ENCODE peak calls at places on chromosomes 3 and 15, in five cellular contexts. L is body of pancreas, E is transverse colon, V is ovary, N is breast epithelium. J is an unnamed sample.

GRCh38 chr3:159872374-159873109 is 116.1 kb upstream of the IL12A start:
- DNase-seq in L (no peak), E (no peak), V (no peak), N (no peak), J (no peak)

GRCh38 chr3:114839476-114839875 is 307.6 kb downstream of the ZBTB20 start:
- DNase-seq in L (no peak), E (no peak), V (no peak), N (no peak), J (no peak)

GRCh38 chr3:127690106-127690505 is 17.4 kb downstream of the ABTB1 start:
- DNase-seq in L (no peak), E (no peak), V (no peak), N (no peak), J (peak)

GRCh38 chr3:156599061-156599460 is 44.1 kb upstream of the SSR3 start:
- DNase-seq in L (no peak), E (no peak), V (no peak), N (no peak), J (no peak)

GRCh38 chr15:70792171-70792573 is 28.8 kb upstream of the UACA start:
- DNase-seq in L (no peak), E (no peak), V (no peak), N (no peak), J (no peak)

GRCh38 chr15:90301901-90302300 is 36.4 kb downstream of the NGRN start:
- DNase-seq in L (no peak), E (no peak), V (no peak), N (no peak), J (no peak)

GRCh38 chr3:17340693-17341092 is 401.7 kb downstream of the TBC1D5 start:
- DNase-seq in L (no peak), E (no peak), V (no peak), N (no peak), J (no peak)

GRCh38 chr3:140920029-140920428 is 21.6 kb upstream of the SLC25A36 start:
- DNase-seq in L (no peak), E (no peak), V (no peak), N (no peak), J (no peak)

GRCh38 chr3:116939091-116939490 is 229.5 kb downstream of the TUSC7 start:
- DNase-seq in L (no peak), E (peak), V (no peak), N (no peak), J (no peak)

GRCh38 chr3:198107840-198108734 is 148.1 kb downstream of the LMLN start:
- DNase-seq in L (no peak), E (no peak), V (no peak), N (no peak), J (no peak)

GRCh38 chr3:108804437-108804836 is 18.1 kb upstream of the TRAT1 start:
- DNase-seq in L (no peak), E (no peak), V (no peak), N (no peak), J (no peak)

GRCh38 chr3:113747719-113748046 is 848 bp downstream of the ATP6V1A start:
- DNase-seq in L (no peak), E (no peak), V (no peak), N (no peak), J (no peak)

GRCh38 chr3:78887029-78887428 is 880.8 kb downstream of the ROBO1 start:
- DNase-seq in L (no peak), E (no peak), V (no peak), N (no peak), J (no peak)

GRCh38 chr3:29346828-29347227 is 66.0 kb downstream of the RBMS3 start:
- DNase-seq in L (no peak), E (no peak), V (no peak), N (no peak), J (no peak)

GRCh38 chr3:175433026-175433668 is 574.0 kb downstream of the NAALADL2 start:
- DNase-seq in L (no peak), E (no peak), V (no peak), N (no peak), J (no peak)

GRCh38 chr3:127722928-127723603 is 50.3 kb downstream of the ABTB1 start:
- DNase-seq in L (no peak), E (no peak), V (no peak), N (no peak), J (peak)

GRCh38 chr15:51714162-51714561 is 23.3 kb downstream of the LYSMD2 start:
- DNase-seq in L (no peak), E (no peak), V (no peak), N (no peak), J (no peak)

GRCh38 chr3:129230311-129231019 is 18.9 kb upstream of the COPG1 start:
- DNase-seq in L (no peak), E (no peak), V (no peak), N (no peak), J (peak)

GRCh38 chr3:23183114-23183513 is 20.0 kb upstream of the UBE2E2 start:
- DNase-seq in L (no peak), E (no peak), V (no peak), N (no peak), J (no peak)

GRCh38 chr15:52098328-52098727 is 14.2 kb downstream of the BCL2L10 start:
- DNase-seq in L (no peak), E (no peak), V (no peak), N (no peak), J (no peak)

GRCh38 chr3:183857863-183858262 is 26.8 kb downstream of the PARL start:
- DNase-seq in L (no peak), E (no peak), V (no peak), N (no peak), J (no peak)

GRCh38 chr3:7787871-7788828 is 713.5 kb upstream of the LMCD1 start:
- DNase-seq in L (no peak), E (no peak), V (no peak), N (no peak), J (no peak)

GRCh38 chr3:99394831-99395733 is 243.3 kb upstream of the COL8A1 start:
- DNase-seq in L (no peak), E (no peak), V (no peak), N (no peak), J (no peak)

GRCh38 chr3:134320749-134321148 is 53.5 kb downstream of the AMOTL2 start:
- DNase-seq in L (no peak), E (no peak), V (no peak), N (no peak), J (no peak)

GRCh38 chr3:64687381-64687780 is 419 bp downstream of the ADAMTS9 start:
- DNase-seq in L (peak), E (peak), V (peak), N (no peak), J (peak)

GRCh38 chr15:83158393-83158792 is 49.2 kb downstream of the HDGFL3 start:
- DNase-seq in L (no peak), E (no peak), V (no peak), N (no peak), J (no peak)

GRCh38 chr3:49671291-49672288 is 2.6 kb upstream of the APEH start:
- DNase-seq in L (peak), E (peak), V (peak), N (peak), J (peak)

GRCh38 chr15:31606261-31606669 is 279.6 kb downstream of the KLF13 start:
- DNase-seq in L (no peak), E (no peak), V (no peak), N (no peak), J (no peak)

GRCh38 chr3:101011086-101011485 is 17.9 kb upstream of the ABI3BP start:
- DNase-seq in L (no peak), E (no peak), V (no peak), N (no peak), J (no peak)

GRCh38 chr3:129161860-129162271 is 1.0 kb upstream of the ISY1 start:
- DNase-seq in L (no peak), E (no peak), V (no peak), N (no peak), J (peak)

GRCh38 chr15:89291934-89292438 is 42.6 kb downstream of the POLG start:
- DNase-seq in L (no peak), E (no peak), V (no peak), N (no peak), J (no peak)

GRCh38 chr3:19816631-19817030 is 117.4 kb downstream of the EFHB start:
- DNase-seq in L (no peak), E (no peak), V (no peak), N (no peak), J (no peak)

GRCh38 chr3:33544126-33544525 is 103.9 kb upstream of the UBP1 start:
- DNase-seq in L (no peak), E (no peak), V (no peak), N (no peak), J (no peak)

GRCh38 chr3:41202834-41203345 is 3.6 kb downstream of the CTNNB1 start:
- DNase-seq in L (no peak), E (no peak), V (no peak), N (no peak), J (no peak)

GRCh38 chr3:157618075-157618760 is 115.0 kb upstream of the VEPH1 start:
- DNase-seq in L (no peak), E (no peak), V (no peak), N (no peak), J (no peak)

GRCh38 chr3:132255041-132255745 is 62.0 kb upstream of the ACP3 start:
- DNase-seq in L (no peak), E (no peak), V (no peak), N (no peak), J (no peak)

GRCh38 chr3:188956839-188957489 is 214.8 kb upstream of the TPRG1 start:
- DNase-seq in L (no peak), E (no peak), V (peak), N (no peak), J (no peak)

GRCh38 chr3:149224736-149225594 is 3.3 kb upstream of the CP start:
- DNase-seq in L (no peak), E (no peak), V (no peak), N (no peak), J (peak)

GRCh38 chr3:9422712-9423424 is 25.5 kb downstream of the SETD5 start:
- DNase-seq in L (peak), E (peak), V (peak), N (peak), J (peak)

DNA sequence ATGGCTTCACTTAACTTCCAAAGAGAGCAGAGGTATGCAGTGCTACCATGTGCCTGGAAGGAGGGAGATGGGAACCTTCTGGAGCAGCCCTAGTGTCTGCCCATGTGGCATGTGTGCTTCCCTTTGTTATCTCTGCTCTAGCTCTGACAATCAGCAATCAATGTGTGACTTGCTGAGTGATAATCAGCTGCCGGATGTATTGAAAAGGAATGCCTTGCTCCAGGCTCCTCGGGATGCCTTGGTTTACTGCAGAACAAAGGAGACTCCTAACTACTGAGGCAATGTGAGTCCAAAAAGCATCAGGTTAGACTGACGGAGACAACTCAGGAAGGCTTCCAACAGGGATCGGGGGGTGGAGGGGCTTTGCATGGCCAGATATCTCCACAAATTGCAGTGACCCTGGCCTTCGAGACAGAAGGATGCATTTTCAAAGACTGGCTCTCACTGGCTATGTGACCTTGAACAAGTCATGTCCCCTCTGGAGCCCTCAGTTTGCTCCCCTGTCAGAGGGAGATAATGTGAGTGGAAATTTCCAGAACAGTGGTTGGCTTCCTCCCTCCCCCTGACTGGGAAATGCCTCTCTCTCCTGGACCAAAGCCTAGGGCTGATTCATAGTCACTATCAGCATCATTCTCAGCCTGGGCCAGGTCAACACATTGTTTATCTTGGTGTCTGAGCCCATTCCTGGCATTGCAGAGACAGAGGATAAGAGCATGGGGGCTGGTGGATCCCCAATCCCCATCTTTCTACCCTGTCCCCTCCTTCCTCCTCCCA is 35.8 kb upstream of the CORO2B start:
- DNase-seq in L (no peak), E (no peak), V (peak), N (peak), J (no peak)
- TF ChIP-seq POLR2A in L (no peak), E (no peak), V (no peak), N (no peak), J (no peak)

DNA sequence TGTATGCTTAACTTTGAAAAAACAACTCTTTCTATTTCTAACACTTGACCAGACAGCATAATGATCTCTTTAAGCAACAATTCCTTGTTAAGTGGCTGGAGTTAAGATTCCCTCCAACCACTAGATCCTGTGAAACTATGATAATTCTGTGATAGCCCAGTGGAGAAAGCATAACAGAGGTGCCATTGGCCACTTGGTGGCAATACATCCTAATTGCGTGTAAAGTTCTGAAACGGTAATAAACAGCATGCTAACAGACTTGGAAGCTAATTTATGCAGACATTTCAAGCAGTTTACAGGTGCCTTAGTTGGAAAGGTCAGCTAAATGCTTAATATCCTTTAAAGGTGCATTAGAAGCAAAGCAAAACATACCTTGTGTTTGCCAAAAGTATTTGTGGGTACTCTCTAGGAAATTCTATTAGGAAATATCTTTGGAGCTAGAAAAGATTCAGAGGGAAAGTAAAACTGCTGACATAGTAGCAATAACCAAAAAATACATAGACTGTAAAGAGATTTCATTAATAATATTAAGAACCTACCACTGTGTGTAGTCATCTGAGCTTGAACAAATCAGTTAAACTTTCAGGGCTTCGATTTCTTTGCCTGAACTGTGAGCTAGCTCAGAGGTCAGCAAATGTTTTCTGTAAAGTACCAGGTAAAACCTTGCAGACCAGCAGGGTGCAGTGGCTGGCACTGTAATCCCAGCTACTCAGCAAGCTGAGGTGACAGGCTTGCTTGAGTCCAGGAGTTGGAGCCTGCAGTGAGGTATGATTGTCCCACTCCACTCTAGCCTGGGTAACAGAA is 19.0 kb upstream of the CSTA start:
- DNase-seq in L (peak), E (peak), V (no peak), N (no peak), J (peak)
- TF ChIP-seq CTCF in L (peak), E (peak), V (no peak), N (no peak), J (peak)

DNA sequence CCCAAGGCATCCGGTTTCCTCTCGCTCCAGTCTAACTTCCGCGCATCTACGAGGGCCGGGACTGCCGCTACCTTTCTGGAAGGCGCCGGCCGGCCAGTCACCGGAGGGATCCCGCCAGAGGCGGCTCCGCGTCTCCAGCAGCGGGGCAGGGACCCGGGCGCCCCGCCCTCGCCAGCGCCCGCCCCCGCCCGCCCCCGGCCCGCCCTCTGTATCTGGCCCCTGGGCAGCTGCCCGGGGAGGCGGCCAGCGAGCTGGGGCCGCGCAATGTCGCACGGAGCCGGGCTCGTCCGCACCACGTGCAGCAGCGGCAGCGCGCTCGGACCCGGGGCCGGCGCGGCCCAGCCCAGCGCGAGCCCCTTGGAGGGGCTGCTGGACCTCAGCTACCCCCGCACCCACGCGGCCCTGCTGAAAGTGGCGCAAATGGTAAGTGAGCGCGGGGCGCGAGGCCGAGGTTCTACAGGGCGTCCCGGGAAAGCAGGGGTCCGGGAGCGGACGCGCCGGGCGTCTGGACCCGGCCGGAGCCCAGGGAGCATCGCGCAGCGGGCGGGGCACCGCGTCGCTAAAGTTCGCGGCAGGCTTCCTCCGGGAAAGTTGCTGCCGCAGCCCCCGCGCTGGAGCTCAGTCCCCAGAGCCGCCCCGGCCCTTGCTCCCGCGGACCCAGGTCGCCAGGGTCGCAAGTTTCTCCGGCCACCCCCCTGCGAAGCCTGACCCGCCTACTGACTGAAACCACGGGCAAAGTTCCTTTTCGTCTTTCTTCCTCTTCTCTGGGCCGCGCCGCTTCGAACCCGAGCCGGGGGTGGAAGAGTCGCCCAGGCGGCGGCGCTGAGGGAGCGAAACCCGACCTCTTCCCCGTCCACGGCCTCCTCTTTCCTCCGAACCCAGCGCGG is at the start of gene CMTM7:
- DNase-seq in L (peak), E (peak), V (peak), N (peak), J (peak)
- TF ChIP-seq POLR2A in L (peak), E (no peak), V (peak), N (no peak), J (peak)

GRCh38 chr15:38367476-38367875 is 86.5 kb upstream of the FAM98B start:
- DNase-seq in L (no peak), E (no peak), V (no peak), N (no peak), J (no peak)
- TF ChIP-seq CTCF in L (no peak), E (no peak), V (no peak), N (no peak), J (no peak)

GRCh38 chr15:43511012-43511885 is 6.2 kb upstream of the MAP1A start:
- DNase-seq in L (no peak), E (no peak), V (no peak), N (no peak), J (no peak)

GRCh38 chr15:43508421-43508820 is 9.0 kb upstream of the MAP1A start:
- DNase-seq in L (no peak), E (no peak), V (no peak), N (no peak), J (no peak)

GRCh38 chr15:43509002-43509922 is 8.1 kb upstream of the MAP1A start:
- DNase-seq in L (no peak), E (no peak), V (no peak), N (no peak), J (no peak)

GRCh38 chr15:43509923-43510229 is 7.5 kb upstream of the MAP1A start:
- DNase-seq in L (no peak), E (no peak), V (no peak), N (no peak), J (no peak)

DNA sequence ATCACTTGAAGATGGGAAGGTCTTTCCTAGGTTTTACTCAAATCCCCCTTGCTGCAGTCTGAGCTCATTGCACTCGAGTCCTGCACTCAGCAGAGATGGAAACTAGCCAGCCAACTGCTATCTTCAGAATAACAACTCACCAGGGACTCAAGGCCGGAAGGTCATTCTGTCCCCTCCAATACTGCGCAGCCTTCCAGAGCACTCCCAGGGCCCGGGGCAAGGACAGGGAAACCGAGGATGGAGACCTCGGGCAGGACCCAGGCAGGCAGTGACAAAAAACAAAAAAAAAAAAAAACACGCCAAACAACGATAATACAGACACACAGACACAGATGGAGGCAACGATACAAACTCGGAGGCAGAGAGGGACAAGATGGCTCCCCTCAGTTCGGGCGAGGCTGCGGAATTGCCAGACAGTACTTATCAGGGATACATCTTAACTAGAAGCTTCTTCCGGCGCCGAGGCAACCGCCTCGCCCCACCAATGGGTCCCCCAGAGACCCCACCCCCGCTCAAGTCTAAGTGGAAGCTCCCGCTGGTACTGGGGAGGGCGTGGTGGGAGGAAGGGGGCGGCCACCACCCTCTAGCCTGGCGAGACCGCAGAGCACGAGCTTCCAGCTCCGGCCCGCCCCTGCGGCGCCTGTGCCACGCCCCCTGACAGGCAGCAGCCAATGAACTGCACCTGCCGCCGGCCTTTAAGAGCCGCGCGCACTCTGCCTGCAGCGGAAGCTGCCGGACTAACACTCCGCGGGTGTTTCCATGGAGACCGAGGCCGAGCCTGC is 7.0 kb upstream of the MAP1A start:
- DNase-seq in L (peak), E (peak), V (peak), N (peak), J (peak)
- TF ChIP-seq POLR2A in L (peak), E (peak), V (peak), N (no peak), J (no peak)

J was measured in right lobe of liver.